ENCODE peak calls at places on chromosomes 3 and 15, in eight cellular contexts. Y is NCI-H1092, S is NCI-H2081, U is GM12865, A is non-pigmented ciliary epithelial cell, F is T-cell, T is transverse colon, W is RWPE1. J is an unnamed sample.

GRCh38 chr3:179528786-179529185 is 33.9 kb upstream of the ACTL6A start:
- DNase-seq in U (no peak), F (no peak), T (no peak), Y (no peak), W (no peak), A (no peak), S (no peak), J (no peak)

GRCh38 chr3:99565316-99565715 is 73.1 kb upstream of the COL8A1 start:
- DNase-seq in U (no peak), A (no peak), W (no peak), Y (no peak), S (no peak), F (no peak), T (no peak), J (no peak)

GRCh38 chr3:165523801-165524200 is 313.4 kb downstream of the BCHE start:
- DNase-seq in U (no peak), F (no peak), A (peak), S (no peak), W (peak), Y (no peak), T (no peak), J (no peak)

GRCh38 chr3:53194218-53195065 is 33.4 kb downstream of the PRKCD start:
- DNase-seq in T (no peak), Y (no peak), U (no peak), W (no peak), A (no peak), S (peak), F (no peak), J (peak)

GRCh38 chr15:70199601-70200000 is 101.9 kb upstream of the TLE3 start:
- DNase-seq in U (no peak), T (no peak), W (no peak), A (no peak), S (no peak), F (no peak), Y (no peak), J (no peak)

GRCh38 chr15:60964527-60964926 is 264.6 kb downstream of the RORA start:
- DNase-seq in T (no peak), U (peak), W (no peak), S (no peak), F (no peak), Y (no peak), A (no peak), J (no peak)

GRCh38 chr15:31439328-31439727 is 112.7 kb downstream of the KLF13 start:
- DNase-seq in Y (no peak), T (peak), W (peak), F (no peak), U (peak), A (no peak), S (no peak), J (no peak)

GRCh38 chr3:24242012-24242698 is 252.5 kb downstream of the THRB start:
- DNase-seq in A (no peak), F (no peak), U (no peak), T (no peak), S (peak), W (peak), Y (no peak), J (no peak)

GRCh38 chr3:23174426-23175039 is 28.6 kb upstream of the UBE2E2 start:
- DNase-seq in W (no peak), S (no peak), U (no peak), A (no peak), F (no peak), T (no peak), Y (no peak), J (no peak)

GRCh38 chr15:96369825-96370621 is 39.5 kb downstream of the NR2F2 start:
- DNase-seq in A (no peak), U (no peak), Y (no peak), T (no peak), S (no peak), W (no peak), F (no peak), J (no peak)

GRCh38 chr3:59641169-59641914 is 591.5 kb upstream of the CFAP20DC start:
- DNase-seq in Y (no peak), S (no peak), W (no peak), F (no peak), T (no peak), A (no peak), U (no peak), J (no peak)

GRCh38 chr15:101384276-101384675 is 89.2 kb upstream of the SNRPA1 start:
- DNase-seq in S (no peak), F (no peak), T (no peak), A (no peak), U (no peak), Y (no peak), W (no peak), J (no peak)

GRCh38 chr3:178201714-178202113 is 334.5 kb upstream of the KCNMB2 start:
- DNase-seq in U (no peak), A (no peak), S (no peak), T (no peak), W (no peak), Y (no peak), F (no peak), J (no peak)

GRCh38 chr15:41577863-41578735 is 19.1 kb downstream of the TYRO3 start:
- DNase-seq in Y (no peak), S (peak), A (no peak), F (no peak), U (no peak), W (no peak), T (no peak), J (no peak)